ENCODE peak calls at places on chromosomes 2 and 18, in ten cellular contexts. D is coronary artery; Y is AG04449; B is astrocyte of the spinal cord; O is RWPE1; F is natural killer cell; H is right lobe of liver; T is CD8-positive, alpha-beta T cell; G is PC-3; V is heart left ventricle. X is an unnamed sample.

GRCh38 chr2:16285813-16286510 is 345.6 kb downstream of the MYCN start:
- DNase-seq in D (no peak), Y (no peak), B (no peak), O (no peak), F (no peak), H (no peak), T (no peak), G (no peak), V (no peak), X (no peak)

GRCh38 chr2:159798376-159798724 is 342 bp upstream of the CD302 start:
- DNase-seq in D (no peak), Y (no peak), B (no peak), O (no peak), F (no peak), H (no peak), T (no peak), G (no peak), V (no peak), X (no peak)

GRCh38 chr2:73838889-73839539 is 10.3 kb downstream of the STAMBP start:
- DNase-seq in D (no peak), Y (no peak), B (peak; percentile 43), O (no peak), F (no peak), H (no peak), T (no peak), G (peak; percentile 17), V (no peak), X (no peak)

GRCh38 chr2:100425107-100425506 is 7.6 kb upstream of the CHST10 start:
- DNase-seq in D (no peak), Y (no peak), B (no peak), O (no peak), F (no peak), H (no peak), T (no peak), G (no peak), V (no peak), X (no peak)

GRCh38 chr18:8988262-8988871 is 114.1 kb upstream of the NDUFV2 start:
- DNase-seq in D (no peak), Y (no peak), B (peak; percentile 62), O (peak; percentile 69), F (peak; percentile 17), H (no peak), T (peak; percentile 4), G (peak; percentile 81), V (peak; percentile 43), X (no peak)

GRCh38 chr18:54261894-54262293 is 7.4 kb upstream of the POLI start:
- DNase-seq in D (no peak), Y (no peak), B (no peak), O (no peak), F (no peak), H (no peak), T (no peak), G (no peak), V (no peak), X (no peak)

GRCh38 chr2:215693269-215693998 is 257.6 kb upstream of the FN1 start:
- DNase-seq in D (no peak), Y (peak; percentile 80), B (peak; percentile 94), O (peak; percentile 45), F (no peak), H (no peak), T (no peak), G (peak; percentile 85), V (no peak), X (peak; percentile 92)

GRCh38 chr18:68391801-68392200 is 323.1 kb downstream of the TMX3 start:
- DNase-seq in D (no peak), Y (no peak), B (no peak), O (no peak), F (no peak), H (no peak), T (no peak), G (no peak), V (no peak), X (no peak)

GRCh38 chr2:128775064-128775347 is 456.3 kb upstream of the HS6ST1 start:
- DNase-seq in D (peak; percentile 28), Y (no peak), B (no peak), O (no peak), F (no peak), H (no peak), T (no peak), G (no peak), V (no peak), X (no peak)

GRCh38 chr18:2905802-2906521 is 59.2 kb downstream of the EMILIN2 start:
- DNase-seq in D (peak; percentile 67), Y (no peak), B (no peak), O (peak; percentile 42), F (peak; percentile 24), H (peak; percentile 75), T (no peak), G (peak; percentile 68), V (peak; percentile 87), X (no peak)

GRCh38 chr18:55629136-55629535 is 41.1 kb upstream of the TCF4 start:
- DNase-seq in D (no peak), Y (no peak), B (no peak), O (no peak), F (no peak), H (no peak), T (no peak), G (no peak), V (no peak), X (no peak)

GRCh38 chr2:29212009-29212408 is 96.8 kb downstream of the CLIP4 start:
- DNase-seq in D (peak; percentile 22), Y (no peak), B (no peak), O (no peak), F (no peak), H (no peak), T (no peak), G (no peak), V (no peak), X (no peak)
- TF ChIP-seq CTCF in D (no peak), Y (peak; percentile 50), B (peak; percentile 17), O (no peak), F (no peak), H (no peak), T (no peak), G (no peak), V (no peak), X (no peak)

DNA sequence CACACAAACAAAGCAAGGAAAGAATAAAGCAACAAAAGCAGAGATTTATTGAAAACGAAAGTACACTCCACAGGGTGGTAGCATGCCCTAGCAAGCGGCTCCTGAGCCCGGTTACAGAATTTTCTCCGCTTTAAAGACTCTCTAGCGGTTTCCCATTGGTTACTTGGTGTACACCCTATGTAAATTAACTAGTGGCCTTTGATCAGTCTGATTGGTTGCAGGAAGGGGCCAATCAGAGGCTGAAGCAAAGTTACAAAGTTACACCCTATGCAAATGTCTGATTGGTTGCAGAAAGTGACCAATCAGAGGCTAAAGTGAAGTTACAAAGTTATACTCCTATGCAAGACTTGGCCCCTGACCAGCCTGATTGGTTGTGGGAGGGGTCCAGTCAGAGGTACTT is 242.9 kb downstream of the LDLRAD4 start:
- DNase-seq in D (no peak), Y (no peak), B (no peak), O (no peak), F (no peak), H (no peak), T (no peak), G (no peak), V (no peak), X (no peak)
- TF ChIP-seq CTCF in D (no peak), Y (no peak), B (no peak), O (no peak), F (no peak), H (no peak), T (no peak), G (no peak), V (no peak), X (no peak)

GRCh38 chr2:191158179-191158578 is 7.4 kb upstream of the STAT4 start:
- DNase-seq in D (no peak), Y (no peak), B (no peak), O (no peak), F (no peak), H (no peak), T (no peak), G (no peak), V (no peak), X (no peak)

GRCh38 chr2:191151315-191151698 is 513 bp upstream of the STAT4 start:
- DNase-seq in D (no peak), Y (no peak), B (no peak), O (no peak), F (no peak), H (no peak), T (no peak), G (no peak), V (no peak), X (no peak)

GRCh38 chr2:191152841-191153240 is 2.0 kb upstream of the STAT4 start:
- DNase-seq in D (no peak), Y (no peak), B (peak; percentile 49), O (no peak), F (peak; percentile 56), H (no peak), T (no peak), G (no peak), V (no peak), X (no peak)

GRCh38 chr2:191158751-191159150 is 8.0 kb upstream of the STAT4 start:
- DNase-seq in D (no peak), Y (no peak), B (no peak), O (no peak), F (no peak), H (no peak), T (no peak), G (no peak), V (no peak), X (no peak)

DNA sequence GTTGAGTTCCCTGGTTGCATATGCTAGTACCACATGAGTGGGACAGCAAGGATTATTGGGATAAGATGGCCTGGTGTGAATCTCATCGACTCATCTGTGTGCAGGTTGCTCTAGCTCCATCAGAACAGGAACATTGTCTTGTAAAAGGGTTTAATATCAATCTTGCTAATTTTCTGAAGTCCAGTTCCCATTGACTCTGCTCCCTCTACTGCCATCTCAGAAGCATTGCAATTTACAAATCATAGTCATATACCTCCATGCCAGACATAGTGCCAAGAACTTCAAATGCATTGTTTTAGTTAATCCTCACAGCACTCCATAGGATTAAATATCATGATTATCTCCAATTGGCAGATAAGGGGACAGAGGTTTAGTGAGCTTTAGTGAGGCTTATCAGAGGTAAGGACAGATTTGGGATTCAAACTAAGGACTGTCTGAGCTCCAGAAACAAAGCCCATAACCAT is 4.8 kb upstream of the STAT4 start:
- DNase-seq in D (no peak), Y (no peak), B (peak; percentile 63), O (peak; percentile 58), F (no peak), H (no peak), T (no peak), G (peak; percentile 58), V (no peak), X (no peak)
- TF ChIP-seq CTCF in D (no peak), Y (peak; percentile 66), B (peak; percentile 72), O (peak; percentile 66), F (peak; percentile 73), H (peak; percentile 63), T (peak; percentile 83), G (peak; percentile 82), V (peak; percentile 61), X (peak; percentile 62)

GRCh38 chr18:32019251-32019943 is 772 bp downstream of the RNF125 start:
- DNase-seq in D (peak; percentile 73), Y (no peak), B (peak; percentile 30), O (peak; percentile 23), F (peak; percentile 48), H (peak; percentile 86), T (peak; percentile 41), G (peak; percentile 9), V (peak; percentile 49), X (no peak)

GRCh38 chr18:32021756-32022564 is 3.3 kb downstream of the RNF125 start:
- DNase-seq in D (no peak), Y (no peak), B (no peak), O (no peak), F (no peak), H (no peak), T (no peak), G (no peak), V (no peak), X (no peak)

GRCh38 chr18:32018331-32019250 is at the start of gene RNF125:
- DNase-seq in D (peak; percentile 78), Y (peak; percentile 5), B (peak; percentile 85), O (peak; percentile 62), F (peak; percentile 82), H (peak; percentile 86), T (peak; percentile 82), G (peak; percentile 60), V (peak; percentile 88), X (peak; percentile 74)
- TF ChIP-seq CTCF in D (no peak), Y (no peak), B (no peak), O (no peak), F (no peak), H (no peak), T (no peak), G (no peak), V (no peak), X (peak; percentile 2)

X was measured in kidney epithelial cell.